ENCODE peak calls at places on chromosomes 7 and 10, in six cellular contexts. F is chondrocyte, Z is dorsolateral prefrontal cortex, T is ovary, B is HFFc6, Q is H9. N is an unnamed sample.

GRCh38 chr10:62506371-62506770 is 132.2 kb downstream of the ZNF365 start:
- DNase-seq in F (no peak), Z (no peak), T (no peak), B (no peak), Q (no peak), N (no peak)

GRCh38 chr7:23184709-23185354 is 3.0 kb downstream of the NUP42 start:
- DNase-seq in F (no peak), Z (no peak), T (no peak), B (peak), Q (no peak), N (no peak)

GRCh38 chr7:68246189-68246633 is 1249.6 kb downstream of the TYW1 start:
- DNase-seq in F (no peak), Z (peak), T (no peak), B (no peak), Q (peak), N (no peak)

GRCh38 chr10:10872035-10872673 is 145.5 kb upstream of the CELF2 start:
- DNase-seq in F (no peak), Z (no peak), T (no peak), B (peak), Q (no peak), N (no peak)

GRCh38 chr10:62244785-62245595 is 23.7 kb downstream of the RTKN2 start:
- DNase-seq in F (no peak), Z (no peak), T (no peak), B (peak), Q (no peak), N (no peak)

GRCh38 chr10:112713411-112713810 is 236.6 kb upstream of the TCF7L2 start:
- DNase-seq in F (no peak), Z (no peak), T (no peak), B (no peak), Q (no peak), N (no peak)

GRCh38 chr7:103528152-103528551 is 82.1 kb upstream of the SLC26A5 start:
- DNase-seq in F (no peak), Z (no peak), T (no peak), B (no peak), Q (no peak), N (no peak)

GRCh38 chr10:47029181-47029971 is 118.1 kb downstream of the PTPN20 start:
- DNase-seq in F (no peak), Z (peak), T (peak), B (no peak), Q (peak), N (peak)

GRCh38 chr10:126904807-126905686 is at the start of gene DOCK1:
- DNase-seq in F (peak), Z (no peak), T (peak), B (peak), Q (peak), N (no peak)

GRCh38 chr7:138287549-138287948 is 172.5 kb upstream of the TRIM24 start:
- DNase-seq in F (no peak), Z (no peak), T (no peak), B (no peak), Q (no peak), N (no peak)

GRCh38 chr7:16071246-16071857 is 350.0 kb downstream of the CRPPA start:
- DNase-seq in F (no peak), Z (no peak), T (no peak), B (peak), Q (no peak), N (no peak)

GRCh38 chr10:92142512-92142911 is 148.4 kb downstream of the CPEB3 start:
- DNase-seq in F (no peak), Z (no peak), T (no peak), B (no peak), Q (no peak), N (no peak)

GRCh38 chr10:7956508-7956907 is 98.0 kb upstream of the GATA3 start:
- DNase-seq in F (no peak), Z (no peak), T (no peak), B (peak), Q (no peak), N (no peak)

GRCh38 chr10:125084191-125085186 is 75.9 kb downstream of the CTBP2 start:
- DNase-seq in F (no peak), Z (no peak), T (peak), B (peak), Q (peak), N (no peak)

GRCh38 chr7:74568658-74569057 is 88.9 kb upstream of the GTF2I start:
- DNase-seq in F (no peak), Z (no peak), T (no peak), B (no peak), Q (no peak), N (no peak)

GRCh38 chr7:80453699-80454340 is 58.0 kb downstream of the GNAT3 start:
- DNase-seq in F (no peak), Z (no peak), T (no peak), B (peak), Q (no peak), N (no peak)

GRCh38 chr7:73974948-73975926 is 52.7 kb upstream of the ELN start:
- DNase-seq in F (peak), Z (peak), T (peak), B (no peak), Q (no peak), N (no peak)

DNA sequence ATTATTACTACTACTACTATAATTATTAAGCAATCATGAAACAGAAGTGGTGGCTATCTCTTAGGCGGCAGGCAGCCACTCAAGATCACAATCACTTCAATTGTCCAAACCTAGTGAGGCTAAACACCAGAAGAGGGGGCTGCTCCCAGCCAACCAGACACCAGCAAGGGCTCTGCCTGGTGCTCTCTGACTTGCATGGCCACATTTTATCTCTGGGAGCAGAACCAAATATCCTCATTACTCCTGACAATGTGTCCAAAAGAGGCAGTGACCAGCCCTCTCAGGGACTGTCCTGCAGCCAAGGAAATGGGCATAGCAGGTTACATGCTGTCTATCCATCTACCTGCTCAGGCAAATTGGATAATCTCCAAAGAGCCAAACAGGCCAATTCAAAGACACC is 187.4 kb upstream of the PDE1C start:
- DNase-seq in F (no peak), Z (no peak), T (no peak), B (no peak), Q (no peak), N (no peak)
- TF ChIP-seq CTCF in F (no peak), Z (no peak), T (no peak), B (no peak), Q (peak), N (no peak)

GRCh38 chr7:47990592-47990991 is 11.2 kb upstream of the HUS1 start:
- DNase-seq in F (no peak), Z (no peak), T (no peak), B (no peak), Q (no peak), N (no peak)

GRCh38 chr7:47991741-47992311 is 12.4 kb upstream of the HUS1 start:
- DNase-seq in F (no peak), Z (peak), T (peak), B (peak), Q (peak), N (no peak)

GRCh38 chr7:47991270-47991669 is 11.9 kb upstream of the HUS1 start:
- DNase-seq in F (no peak), Z (no peak), T (no peak), B (no peak), Q (no peak), N (no peak)

GRCh38 chr7:47992446-47992845 is 13.0 kb upstream of the HUS1 start:
- DNase-seq in F (no peak), Z (no peak), T (no peak), B (no peak), Q (no peak), N (no peak)

DNA sequence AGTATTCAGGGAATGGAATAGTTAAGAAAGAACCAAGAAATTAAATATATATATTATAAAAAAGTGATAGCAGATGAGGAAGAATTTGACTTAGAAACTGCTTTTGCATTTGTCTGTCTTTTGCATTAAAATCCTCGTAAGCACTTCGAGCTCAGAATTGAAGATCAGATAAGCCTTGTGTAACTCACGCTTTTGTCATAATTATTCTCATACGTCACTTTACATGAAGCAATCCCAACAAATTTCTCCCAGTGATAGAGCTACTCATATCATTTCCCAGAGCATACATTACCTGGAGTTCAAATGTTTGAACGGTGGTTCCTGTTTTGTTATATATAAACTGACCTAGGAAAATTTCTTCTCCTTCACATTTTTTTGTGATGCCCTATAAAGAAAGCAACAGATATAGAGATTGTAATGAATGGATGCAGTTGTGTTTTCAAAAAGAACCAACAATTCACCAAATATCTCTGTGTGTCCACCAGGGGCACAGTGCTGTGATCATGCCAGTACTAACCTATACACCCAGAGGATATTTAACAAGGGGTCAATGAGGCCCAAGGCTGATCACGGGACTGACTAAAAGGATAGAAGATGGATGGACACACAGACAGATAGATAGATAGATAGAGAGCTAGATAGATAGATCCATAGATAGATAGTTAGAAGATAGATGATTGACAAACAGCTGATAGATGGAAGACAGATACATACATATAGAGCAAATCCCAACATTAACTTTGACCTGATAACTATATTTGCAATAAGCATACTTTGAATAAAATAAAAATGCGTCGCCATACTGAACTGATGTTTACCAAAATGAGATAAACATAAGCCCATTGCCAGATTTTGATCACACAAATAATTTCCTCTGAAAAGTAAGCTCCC is 9.3 kb upstream of the HUS1 start:
- DNase-seq in F (no peak), Z (no peak), T (no peak), B (peak), Q (peak), N (no peak)
- TF ChIP-seq CTCF in F (peak), Z (no peak), T (no peak), B (peak), Q (peak), N (no peak)

DNA sequence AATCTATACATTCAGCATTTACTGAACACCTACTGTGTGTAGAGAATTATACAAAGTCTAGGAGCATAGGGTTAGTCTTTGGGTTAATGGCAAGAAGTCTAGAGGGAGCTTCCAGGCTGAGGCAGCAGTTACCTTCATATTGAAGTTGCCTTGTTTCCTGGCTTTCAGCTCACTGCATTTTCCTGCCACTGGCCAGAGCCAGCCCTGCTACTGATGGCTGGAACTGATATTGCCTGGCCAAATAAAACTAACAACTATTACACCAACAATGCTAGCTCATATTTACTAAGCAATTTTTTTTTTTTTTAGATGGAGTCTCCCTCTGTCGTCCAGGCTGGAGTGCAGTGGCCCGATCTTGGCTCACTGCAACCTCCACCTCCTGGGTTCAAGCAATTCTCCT is 165.7 kb upstream of the ITGB1 start:
- DNase-seq in F (no peak), Z (no peak), T (no peak), B (no peak), Q (no peak), N (no peak)
- TF ChIP-seq CTCF in F (no peak), Z (no peak), T (no peak), B (no peak), Q (no peak), N (no peak)

GRCh38 chr10:42866115-42866995 is 83.8 kb downstream of the BMS1 start:
- DNase-seq in F (peak), Z (peak), T (peak), B (peak), Q (peak), N (peak)

GRCh38 chr10:42868530-42868929 is 85.9 kb downstream of the BMS1 start:
- DNase-seq in F (peak), Z (no peak), T (no peak), B (no peak), Q (no peak), N (no peak)

GRCh38 chr10:42865716-42866114 is 83.1 kb downstream of the BMS1 start:
- DNase-seq in F (no peak), Z (no peak), T (no peak), B (no peak), Q (no peak), N (no peak)

GRCh38 chr10:42867571-42867970 is 85.0 kb downstream of the BMS1 start:
- DNase-seq in F (no peak), Z (no peak), T (no peak), B (no peak), Q (no peak), N (no peak)

DNA sequence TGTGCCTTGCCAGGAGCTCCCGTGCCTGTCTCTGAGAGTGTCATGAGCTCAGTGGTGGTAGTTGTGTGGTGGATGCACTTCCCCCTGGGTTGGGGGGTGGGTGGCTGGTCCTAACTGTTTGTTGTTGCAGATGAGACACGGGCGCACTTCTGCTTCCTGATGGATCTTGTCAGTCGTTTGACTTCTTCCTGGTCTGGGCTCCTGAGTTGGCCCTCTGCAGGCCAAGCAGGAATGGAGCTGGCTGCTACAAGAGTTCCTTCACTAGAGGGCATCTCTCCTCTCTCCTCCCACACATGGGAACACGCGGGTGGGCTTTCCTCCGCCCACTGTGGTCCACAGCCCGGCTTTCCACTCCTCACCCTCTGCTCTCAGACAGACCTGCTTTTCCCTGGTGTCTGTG is 82.0 kb downstream of the BMS1 start:
- DNase-seq in F (no peak), Z (no peak), T (no peak), B (peak), Q (peak), N (no peak)
- TF ChIP-seq CTCF in F (peak), Z (no peak), T (no peak), B (peak), Q (peak), N (no peak)

GRCh38 chr7:101031082-101031481 is 11.2 kb downstream of the MUC17 start:
- DNase-seq in F (no peak), Z (no peak), T (no peak), B (no peak), Q (peak), N (no peak)
- TF ChIP-seq CTCF in F (no peak), Z (no peak), T (no peak), B (no peak), Q (peak), N (no peak)

GRCh38 chr7:66493235-66494181 is 135.2 kb upstream of the KCTD7 start:
- DNase-seq in F (peak), Z (peak), T (peak), B (peak), Q (peak), N (peak)
- TF ChIP-seq CTCF in F (peak), Z (peak), T (no peak), B (peak), Q (peak), N (no peak)

DNA sequence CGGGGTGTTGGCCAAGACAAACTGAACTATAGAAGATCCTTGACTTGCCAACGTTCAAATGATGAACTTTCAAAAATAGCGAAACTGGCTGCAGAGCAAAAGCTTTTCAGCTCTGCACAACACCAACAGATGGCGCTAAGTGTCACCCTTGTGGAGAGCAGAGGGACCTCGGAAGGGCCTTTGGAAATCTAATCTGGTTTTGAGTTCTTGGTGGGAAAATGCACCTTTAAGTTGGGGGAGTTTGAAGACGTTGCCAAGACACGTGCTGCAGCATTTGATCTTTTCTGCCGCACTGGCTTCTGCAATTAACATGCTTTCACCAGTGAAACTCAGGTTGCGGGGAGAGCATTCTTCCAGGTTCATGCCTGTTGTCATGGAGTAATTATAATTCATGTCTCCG is 26.3 kb upstream of the WDR11 start:
- DNase-seq in F (no peak), Z (no peak), T (no peak), B (peak), Q (peak), N (no peak)
- TF ChIP-seq CTCF in F (peak), Z (peak), T (no peak), B (peak), Q (peak), N (peak)

GRCh38 chr10:75717126-75717916 is 285.9 kb downstream of the LRMDA start:
- DNase-seq in F (no peak), Z (no peak), T (no peak), B (no peak), Q (no peak), N (no peak)
- TF ChIP-seq CTCF in F (no peak), Z (no peak), T (no peak), B (no peak), Q (no peak), N (no peak)

DNA sequence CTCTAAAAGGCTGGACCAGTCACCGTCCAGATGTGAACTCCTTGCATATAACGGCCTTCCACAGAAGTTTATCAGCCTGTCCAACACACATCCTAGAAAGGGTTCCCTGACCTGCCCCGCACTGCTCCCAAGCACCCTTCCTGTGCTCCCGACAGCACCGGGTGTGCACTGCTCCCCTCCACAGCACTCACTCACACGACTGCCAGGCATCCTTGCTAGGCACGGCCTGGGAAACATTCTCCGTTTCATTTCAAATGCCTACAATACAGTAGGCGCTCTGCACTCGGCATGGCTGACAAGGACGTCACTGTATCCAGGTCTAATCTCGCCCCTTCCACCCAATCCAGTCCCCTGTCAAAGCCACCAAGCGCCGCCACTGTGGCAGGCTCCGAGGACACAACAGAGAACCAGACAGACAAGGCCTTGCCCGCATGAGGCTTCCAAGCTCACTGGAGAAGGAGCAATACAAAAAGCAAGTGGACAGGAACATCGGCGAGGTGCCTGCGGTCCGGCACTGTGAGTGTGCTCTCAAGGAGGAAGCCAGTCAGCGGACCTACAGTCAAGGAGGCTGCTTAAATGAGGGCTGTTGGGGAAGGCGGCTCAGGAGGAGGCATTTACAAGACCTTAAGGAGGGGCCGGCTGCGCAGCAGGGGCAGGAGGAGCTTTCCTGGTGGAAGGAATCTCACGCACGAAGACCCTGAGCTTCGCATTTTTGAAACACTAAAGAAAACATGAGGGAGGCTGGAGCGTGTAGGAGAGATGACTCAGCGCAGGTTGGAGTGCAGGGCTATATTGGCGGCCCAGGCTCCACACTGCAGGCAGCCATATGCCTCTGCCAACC is 29.2 kb downstream of the GNA12 start:
- DNase-seq in F (no peak), Z (no peak), T (no peak), B (no peak), Q (peak), N (no peak)
- TF ChIP-seq CTCF in F (peak), Z (no peak), T (no peak), B (no peak), Q (peak), N (no peak)

N was measured in D721Med.